ENCODE peak calls at places on chromosome 5, in six cellular contexts. S is activated T-helper 1 cell treated with anti-CD3 and anti-CD28 coated beads, Interleukin-12 subunit alpha, Interleukin-12 subunit beta, Interleukin-2, Interleukin-4 antibody, amounts not matched to agents 30 ng/mL and 10 ng/mL and 1 ng/mL, durations not matched to agents 14 hours and 24 hours and 36 hours; A is NCI-H2107; L is H9; G is ACHN; J is DMS53. R is an unnamed sample.
A peak's percentile ranks its signal among the peaks of the same experiment; 100 is the strongest.

GRCh38 chr5:154118832-154119442 is 71.6 kb upstream of the GALNT10 start:
- DNase-seq in L (no peak), S (no peak), J (peak; percentile 93), A (no peak), G (peak; percentile 86), R (no peak)

GRCh38 chr5:10315824-10316509 is 8.3 kb upstream of the CMBL start:
- DNase-seq in A (no peak), L (peak; percentile 56), J (no peak), G (no peak), S (no peak), R (no peak)

GRCh38 chr5:109038209-109038840 is 290.6 kb downstream of the FER start:
- DNase-seq in S (no peak), A (no peak), G (no peak), J (no peak), L (no peak), R (no peak)

GRCh38 chr5:158977642-158978041 is 122.1 kb downstream of the EBF1 start:
- DNase-seq in J (no peak), S (no peak), L (no peak), A (no peak), G (no peak), R (no peak)

GRCh38 chr5:84885479-84886258 is 501.0 kb upstream of the EDIL3 start:
- DNase-seq in J (no peak), A (no peak), G (no peak), S (no peak), L (no peak), R (no peak)

GRCh38 chr5:146962801-146963355 is 84.3 kb upstream of the PPP2R2B start:
- DNase-seq in J (peak; percentile 34), G (no peak), L (no peak), S (no peak), A (no peak), R (no peak)

GRCh38 chr5:78076351-78076750 is 218.1 kb downstream of the AP3B1 start:
- DNase-seq in L (no peak), S (no peak), J (no peak), G (no peak), A (no peak), R (no peak)

GRCh38 chr5:157566902-157567489 is 8.6 kb downstream of the ADAM19 start:
- DNase-seq in S (no peak), A (no peak), G (no peak), L (no peak), J (no peak), R (no peak)

GRCh38 chr5:153533546-153533945 is 43.1 kb downstream of the GRIA1 start:
- DNase-seq in A (no peak), G (no peak), L (no peak), S (no peak), J (no peak), R (no peak)

GRCh38 chr5:18113724-18114123 is 479.5 kb downstream of the TAF11L14 start:
- DNase-seq in S (no peak), A (no peak), L (no peak), G (no peak), J (peak; percentile 24), R (no peak)

GRCh38 chr5:179115307-179115706 is 55.1 kb downstream of the ZNF354C start:
- DNase-seq in A (no peak), S (no peak), J (no peak), G (no peak), L (no peak), R (no peak)

GRCh38 chr5:138011991-138012390 is 20.9 kb downstream of the FAM13B start:
- DNase-seq in A (no peak), S (no peak), L (no peak), J (no peak), G (no peak), R (no peak)

GRCh38 chr5:87769137-87769536 is 356.4 kb upstream of the CCNH start:
- DNase-seq in S (no peak), L (no peak), J (peak; percentile 8), A (no peak), G (no peak), R (no peak)

GRCh38 chr5:1661311-1661710 is 137.6 kb upstream of the LPCAT1 start:
- DNase-seq in L (no peak), G (no peak), A (no peak), J (no peak), S (no peak), R (peak; percentile 34)

GRCh38 chr5:91383956-91384300 is 811 bp upstream of the ARRDC3 start:
- DNase-seq in G (no peak), A (no peak), L (no peak), J (no peak), S (no peak), R (no peak)

GRCh38 chr5:43236633-43237355 is 44.8 kb downstream of the NIM1K start:
- DNase-seq in S (no peak), J (no peak), G (no peak), A (no peak), L (no peak), R (no peak)